ENCODE peak calls at places on chromosomes 12 and 14, in four cellular contexts. One of them, this sample, is unnamed.

GRCh38 chr12:69688496-69689427 is 10.3 kb downstream of the BEST3 start:
- DNase-seq in fibroblast of lung: peak; percentile 84
- DNase-seq in astrocyte: peak; percentile 95
- DNase-seq in GM23248: peak; percentile 95
- DNase-seq in this sample: peak; percentile 91

GRCh38 chr14:101252443-101253214 is 308.7 kb upstream of the DIO3 start:
- DNase-seq in fibroblast of lung: no peak
- DNase-seq in astrocyte: no peak
- DNase-seq in GM23248: no peak
- DNase-seq in this sample: no peak

GRCh38 chr14:67964391-67964812 is 144.8 kb downstream of the RAD51B start:
- DNase-seq in GM23248: peak; percentile 66
- DNase-seq in astrocyte: no peak
- DNase-seq in fibroblast of lung: peak; percentile 87
- DNase-seq in this sample: peak; percentile 82

GRCh38 chr14:52895000-52895399 is 55.9 kb downstream of the FERMT2 start:
- DNase-seq in astrocyte: peak; percentile 60
- DNase-seq in fibroblast of lung: peak; percentile 64
- DNase-seq in GM23248: no peak
- DNase-seq in this sample: no peak

GRCh38 chr12:124567035-124567672 is at the start of gene NCOR2:
- DNase-seq in fibroblast of lung: no peak
- DNase-seq in astrocyte: no peak
- DNase-seq in GM23248: peak; percentile 62
- DNase-seq in this sample: no peak

GRCh38 chr12:18546399-18546798 is 191.4 kb downstream of the PLCZ1 start:
- DNase-seq in GM23248: peak; percentile 66
- DNase-seq in fibroblast of lung: peak; percentile 83
- DNase-seq in astrocyte: peak; percentile 59
- DNase-seq in this sample: peak; percentile 35

GRCh38 chr12:72995616-72996015 is 723.4 kb downstream of the TRHDE start:
- DNase-seq in astrocyte: no peak
- DNase-seq in GM23248: no peak
- DNase-seq in fibroblast of lung: no peak
- DNase-seq in this sample: no peak

GRCh38 chr12:13069380-13069779 is 25.2 kb downstream of the FAM234B start:
- DNase-seq in fibroblast of lung: no peak
- DNase-seq in GM23248: no peak
- DNase-seq in astrocyte: no peak
- DNase-seq in this sample: no peak

GRCh38 chr14:77327111-77327510 is 6.3 kb downstream of the GSTZ1 start:
- DNase-seq in astrocyte: no peak
- DNase-seq in GM23248: no peak
- DNase-seq in fibroblast of lung: no peak
- DNase-seq in this sample: no peak

GRCh38 chr12:30823140-30823669 is 68.5 kb upstream of the CAPRIN2 start:
- DNase-seq in fibroblast of lung: no peak
- DNase-seq in astrocyte: no peak
- DNase-seq in GM23248: peak; percentile 51
- DNase-seq in this sample: no peak
- H3K27ac ChIP-seq in fibroblast of lung: no peak overlapping the region
- H3K27ac ChIP-seq in astrocyte: no peak overlapping the region
- H3K27ac ChIP-seq in GM23248: peak overlapping the region; percentile 28
- H3K27ac ChIP-seq in this sample: no peak overlapping the region

DNA sequence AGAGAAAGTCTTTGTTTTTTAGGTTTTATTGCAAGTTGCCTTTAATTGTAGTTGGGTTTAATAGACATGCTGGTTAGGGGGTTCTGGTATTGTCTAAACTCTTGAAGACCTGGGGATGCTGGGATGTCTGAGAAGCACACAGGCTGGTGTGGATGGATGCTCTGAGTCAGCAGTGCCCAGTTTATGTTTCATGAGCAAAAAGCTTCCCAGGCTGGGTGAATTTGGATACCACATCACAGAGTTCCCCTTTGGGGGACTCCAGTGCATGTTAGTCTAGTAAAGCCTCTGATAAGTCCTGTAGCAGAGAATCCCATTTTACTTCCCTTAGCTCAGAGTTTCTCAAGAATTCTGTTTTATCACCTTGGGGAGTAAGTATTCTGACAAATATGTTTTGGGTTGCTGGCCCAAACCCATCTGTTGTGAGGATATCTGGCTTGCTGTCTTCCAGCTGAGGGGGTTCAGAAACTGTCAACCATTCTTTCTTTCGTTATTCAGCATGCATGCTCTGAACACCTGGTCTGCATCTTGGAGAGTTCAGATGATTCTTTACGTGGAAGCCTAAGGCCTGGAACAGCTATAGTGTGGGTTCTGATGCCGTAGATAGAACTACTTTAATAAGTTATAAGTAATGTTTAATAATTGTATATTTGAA is 509.1 kb downstream of the VRK1 start:
- DNase-seq in astrocyte: peak; percentile 14
- DNase-seq in fibroblast of lung: no peak
- DNase-seq in GM23248: no peak
- DNase-seq in this sample: no peak
- H3K4me1 ChIP-seq in astrocyte: peaks cover 6% of the 10 kb centered on the region
- H3K4me1 ChIP-seq in fibroblast of lung: no peaks in the 10 kb centered on the region
- H3K4me1 ChIP-seq in GM23248: no peaks in the 10 kb centered on the region
- H3K4me1 ChIP-seq in this sample: no peaks in the 10 kb centered on the region

GRCh38 chr12:203462-204260 is 10.3 kb downstream of the SLC6A12 start:
- DNase-seq in fibroblast of lung: no peak
- DNase-seq in astrocyte: no peak
- DNase-seq in GM23248: no peak
- DNase-seq in this sample: no peak
- TF ChIP-seq EZH2 in fibroblast of lung: no peak
- TF ChIP-seq EZH2 in astrocyte: peak; percentile 76
- TF ChIP-seq EZH2 in GM23248: no peak
- TF ChIP-seq EZH2 in this sample: peak; percentile 74

DNA sequence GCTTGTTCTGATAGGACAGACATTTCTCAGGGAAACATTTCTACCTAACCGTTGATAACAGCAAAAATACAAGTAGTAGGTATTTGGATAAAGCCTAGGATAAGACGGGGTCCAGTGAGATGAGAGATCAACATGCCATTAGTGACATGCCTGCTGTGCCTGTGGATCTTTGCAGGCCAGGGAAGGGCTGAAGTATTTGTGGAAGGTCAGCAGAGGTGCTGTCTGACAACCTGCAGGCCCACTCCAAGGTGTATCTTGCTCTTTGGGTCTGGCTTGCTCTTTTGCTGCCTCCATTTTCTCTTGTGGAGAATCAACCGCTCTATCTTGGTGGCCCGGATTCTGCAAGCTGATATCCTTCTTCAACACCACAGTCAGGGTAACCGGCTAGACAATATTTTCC is 46.7 kb downstream of the MSRB3 start:
- DNase-seq in astrocyte: no peak
- DNase-seq in fibroblast of lung: no peak
- DNase-seq in GM23248: no peak
- DNase-seq in this sample: no peak
- H3K27ac ChIP-seq in astrocyte: no peak overlapping the region
- H3K27ac ChIP-seq in fibroblast of lung: no peak overlapping the region
- H3K27ac ChIP-seq in GM23248: no peak overlapping the region
- H3K27ac ChIP-seq in this sample: no peak overlapping the region

GRCh38 chr12:120227233-120228040 is 26.5 kb upstream of the RPLP0 start:
- DNase-seq in GM23248: no peak
- DNase-seq in fibroblast of lung: no peak
- DNase-seq in astrocyte: no peak
- DNase-seq in this sample: no peak
- H3K4me1 ChIP-seq in GM23248: peaks cover 55% of the 10 kb centered on the region
- H3K4me1 ChIP-seq in fibroblast of lung: peaks cover 43% of the 10 kb centered on the region
- H3K4me1 ChIP-seq in astrocyte: peaks cover 73% of the 10 kb centered on the region
- H3K4me1 ChIP-seq in this sample: peaks cover 81% of the 10 kb centered on the region

GRCh38 chr12:113462880-113463745 is 8.6 kb downstream of the LHX5 start:
- DNase-seq in fibroblast of lung: no peak
- DNase-seq in astrocyte: no peak
- DNase-seq in GM23248: peak; percentile 35
- DNase-seq in this sample: no peak

GRCh38 chr12:113463746-113464743 is 7.6 kb downstream of the LHX5 start:
- DNase-seq in astrocyte: no peak
- DNase-seq in fibroblast of lung: no peak
- DNase-seq in GM23248: peak; percentile 39
- DNase-seq in this sample: no peak

GRCh38 chr12:113465808-113466769 is 5.6 kb downstream of the LHX5 start:
- DNase-seq in GM23248: no peak
- DNase-seq in fibroblast of lung: no peak
- DNase-seq in astrocyte: no peak
- DNase-seq in this sample: no peak

GRCh38 chr12:113466770-113467153 is 4.9 kb downstream of the LHX5 start:
- DNase-seq in fibroblast of lung: no peak
- DNase-seq in astrocyte: no peak
- DNase-seq in GM23248: no peak
- DNase-seq in this sample: no peak

DNA sequence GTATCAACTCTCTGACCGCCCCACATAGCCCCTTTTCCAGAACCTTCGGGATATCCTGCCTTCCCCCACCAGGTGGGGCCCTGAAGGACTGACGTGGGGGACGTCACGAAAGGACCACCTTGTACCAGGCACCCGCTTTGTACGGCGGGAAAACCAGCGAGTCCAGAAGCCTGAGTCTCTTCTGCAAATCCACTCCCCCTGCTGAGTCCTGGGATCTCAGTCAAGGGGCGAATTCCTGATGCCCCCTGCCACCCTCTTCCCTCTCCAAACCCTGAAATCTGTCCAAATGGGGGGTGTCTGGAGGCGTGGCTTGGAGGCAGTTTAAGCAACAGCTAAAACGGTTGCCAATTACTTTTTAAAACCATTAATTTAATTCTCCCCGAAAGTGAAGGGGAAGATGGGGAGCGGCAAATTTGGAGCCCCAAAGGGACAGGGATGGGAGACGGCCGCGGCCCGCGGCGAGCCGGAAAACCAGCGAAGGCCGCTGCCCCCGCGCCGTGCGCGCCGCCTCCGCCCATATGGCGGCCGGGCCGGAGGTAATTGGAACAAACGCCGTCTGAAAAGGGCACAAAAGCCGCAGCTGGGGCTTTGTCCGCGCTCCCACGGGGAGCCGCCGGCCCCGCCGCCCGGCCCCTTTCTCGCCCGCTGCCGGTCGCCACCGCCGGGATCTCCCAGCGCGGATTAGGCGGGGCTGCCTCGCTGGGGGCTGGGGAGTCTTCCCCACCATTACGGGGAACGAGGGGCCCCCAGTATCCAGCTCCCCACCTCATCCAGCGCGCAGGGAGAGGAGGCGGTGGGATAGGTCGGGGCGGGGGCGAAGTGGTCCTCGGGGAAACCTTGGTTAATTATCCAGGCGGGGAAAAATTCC is 6.6 kb downstream of the LHX5 start:
- DNase-seq in GM23248: no peak
- DNase-seq in astrocyte: no peak
- DNase-seq in fibroblast of lung: no peak
- DNase-seq in this sample: no peak
- TF ChIP-seq EZH2 in GM23248: peak; percentile 90
- TF ChIP-seq EZH2 in astrocyte: peak; percentile 81
- TF ChIP-seq EZH2 in fibroblast of lung: peak; percentile 89
- TF ChIP-seq EZH2 in this sample: peak; percentile 98

GRCh38 chr12:4278582-4278939 is 5.0 kb downstream of the CCND2 start:
- DNase-seq in fibroblast of lung: peak; percentile 41
- DNase-seq in astrocyte: no peak
- DNase-seq in GM23248: no peak
- DNase-seq in this sample: no peak
- H3K27ac ChIP-seq in fibroblast of lung: no peak overlapping the region
- H3K27ac ChIP-seq in astrocyte: no peak overlapping the region
- H3K27ac ChIP-seq in GM23248: no peak overlapping the region
- H3K27ac ChIP-seq in this sample: no peak overlapping the region

GRCh38 chr12:54504550-54504949 is 7.0 kb downstream of the NCKAP1L start:
- DNase-seq in GM23248: no peak
- DNase-seq in fibroblast of lung: no peak
- DNase-seq in astrocyte: no peak
- DNase-seq in this sample: no peak
- H3K4me1 ChIP-seq in GM23248: no peaks in the 10 kb centered on the region
- H3K4me1 ChIP-seq in fibroblast of lung: no peaks in the 10 kb centered on the region
- H3K4me1 ChIP-seq in astrocyte: no peaks in the 10 kb centered on the region
- H3K4me1 ChIP-seq in this sample: no peaks in the 10 kb centered on the region

DNA sequence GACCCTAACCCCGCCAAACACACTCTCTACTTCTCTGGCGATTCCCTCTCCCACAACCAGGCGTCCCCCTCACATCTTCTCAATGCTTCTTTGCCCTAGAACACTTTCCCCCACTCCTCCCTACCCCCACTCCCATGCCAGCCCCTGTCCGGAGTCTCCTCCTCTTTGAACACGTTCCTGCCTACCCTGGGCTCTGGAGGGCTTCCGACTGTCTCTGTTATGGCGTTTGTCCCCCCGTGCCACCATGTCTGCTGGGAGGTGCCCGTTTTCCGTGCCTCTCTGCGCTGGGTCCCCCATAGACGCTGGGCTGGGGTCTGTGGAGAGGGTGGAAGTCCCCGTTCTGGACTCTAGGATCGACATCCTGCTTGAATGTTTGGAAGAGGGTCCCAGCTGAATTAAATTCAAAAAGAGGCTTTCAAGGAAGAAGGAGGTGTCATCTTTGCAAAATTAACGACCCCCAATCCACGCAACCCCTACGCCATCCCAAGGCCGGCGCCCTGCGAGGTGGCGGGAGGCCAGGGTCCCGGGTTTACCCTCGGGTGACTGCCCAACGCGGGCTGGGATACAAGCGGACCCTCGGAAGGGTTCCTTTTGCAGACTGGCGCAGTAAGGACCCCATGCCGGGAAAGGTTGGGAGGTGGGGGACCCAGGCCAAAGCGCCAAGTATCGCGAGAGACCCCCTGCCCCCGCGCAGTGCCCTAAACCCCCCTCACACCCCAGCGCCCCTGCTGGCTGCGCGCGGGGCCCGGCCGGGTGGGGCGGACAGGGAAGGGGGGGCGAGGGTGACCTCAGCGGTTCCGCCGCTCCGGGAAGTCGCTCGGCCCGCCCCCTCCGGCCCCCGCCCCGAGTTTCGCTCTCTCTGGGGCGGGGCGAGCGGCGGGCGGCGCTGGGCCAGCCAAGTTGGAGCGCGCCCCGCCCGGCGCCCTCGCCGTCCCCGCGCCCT is 973 bp upstream of the ZBTB42 start:
- DNase-seq in fibroblast of lung: peak; percentile 78
- DNase-seq in GM23248: peak; percentile 78
- DNase-seq in astrocyte: peak; percentile 57
- DNase-seq in this sample: peak; percentile 45
- TF ChIP-seq EZH2 in fibroblast of lung: no peak
- TF ChIP-seq EZH2 in GM23248: no peak
- TF ChIP-seq EZH2 in astrocyte: no peak
- TF ChIP-seq EZH2 in this sample: no peak

This sample was measured in mammary epithelial cell.